ENCODE peak calls at places on chromosomes 3 and 15, in seven cellular contexts. G is GM23338, F is RWPE1, X is lower lobe of right lung, Y is sigmoid colon, I is WERI-Rb-1, R is OCI-LY7. Z is an unnamed sample.
A peak's percentile ranks its signal among the peaks of the same experiment; 100 is the strongest.

GRCh38 chr3:37922721-37923575 is 61.3 kb downstream of the CTDSPL start:
- DNase-seq in G (no peak), F (no peak), X (no peak), Y (no peak), I (no peak), R (no peak), Z (no peak)

GRCh38 chr3:123559040-123559861 is 25.6 kb downstream of the HACD2 start:
- DNase-seq in G (peak; percentile 87), F (peak; percentile 62), X (no peak), Y (no peak), I (peak; percentile 12), R (peak; percentile 66), Z (no peak)

GRCh38 chr3:196641278-196642058 is 2.0 kb downstream of the NRROS start:
- DNase-seq in G (no peak), F (no peak), X (no peak), Y (no peak), I (no peak), R (no peak), Z (no peak)

GRCh38 chr15:52143862-52144261 is 31.3 kb upstream of the BCL2L10 start:
- DNase-seq in G (peak; percentile 22), F (peak; percentile 74), X (no peak), Y (no peak), I (no peak), R (no peak), Z (no peak)

GRCh38 chr15:57751177-57751800 is 44.8 kb downstream of the POLR2M start:
- DNase-seq in G (peak; percentile 66), F (peak; percentile 47), X (no peak), Y (no peak), I (no peak), R (peak; percentile 4), Z (no peak)

GRCh38 chr3:189458536-189458935 is 172.7 kb upstream of the TP63 start:
- DNase-seq in G (no peak), F (peak; percentile 9), X (no peak), Y (no peak), I (no peak), R (no peak), Z (no peak)

GRCh38 chr3:54888162-54888561 is 39.7 kb downstream of the LRTM1 start:
- DNase-seq in G (no peak), F (no peak), X (no peak), Y (no peak), I (no peak), R (no peak), Z (no peak)

GRCh38 chr15:56361978-56362377 is 3.2 kb upstream of the TEX9 start:
- DNase-seq in G (no peak), F (no peak), X (no peak), Y (no peak), I (no peak), R (no peak), Z (no peak)

GRCh38 chr3:72595927-72596610 is 252.2 kb downstream of the SHQ1 start:
- DNase-seq in G (no peak), F (no peak), X (no peak), Y (no peak), I (no peak), R (no peak), Z (no peak)

GRCh38 chr3:40800343-40800742 is 275.6 kb downstream of the ZNF621 start:
- DNase-seq in G (peak; percentile 21), F (peak; percentile 65), X (no peak), Y (peak; percentile 66), I (no peak), R (no peak), Z (no peak)

GRCh38 chr3:126606021-126606420 is 47.3 kb upstream of the C3orf22 start:
- DNase-seq in G (no peak), F (no peak), X (no peak), Y (no peak), I (no peak), R (no peak), Z (no peak)

GRCh38 chr15:93241696-93242585 is 152.9 kb upstream of the RGMA start:
- DNase-seq in G (peak; percentile 83), F (no peak), X (no peak), Y (no peak), I (no peak), R (no peak), Z (no peak)

GRCh38 chr3:160129459-160130061 is 95.7 kb upstream of the C3orf80 start:
- DNase-seq in G (no peak), F (peak; percentile 75), X (no peak), Y (no peak), I (no peak), R (no peak), Z (no peak)

GRCh38 chr3:72155391-72156064 is 370.6 kb upstream of the PROK2 start:
- DNase-seq in G (no peak), F (peak; percentile 26), X (no peak), Y (peak; percentile 85), I (no peak), R (no peak), Z (no peak)

GRCh38 chr3:122682016-122682374 is 1.4 kb downstream of the PARP14 start:
- DNase-seq in G (no peak), F (no peak), X (no peak), Y (no peak), I (no peak), R (no peak), Z (no peak)

GRCh38 chr3:42120866-42121265 is 29.7 kb downstream of the TRAK1 start:
- DNase-seq in G (peak; percentile 30), F (no peak), X (no peak), Y (no peak), I (no peak), R (no peak), Z (no peak)

GRCh38 chr3:42116466-42116865 is 25.3 kb downstream of the TRAK1 start:
- DNase-seq in G (no peak), F (no peak), X (no peak), Y (no peak), I (no peak), R (no peak), Z (no peak)

GRCh38 chr3:42117175-42118008 is 26.2 kb downstream of the TRAK1 start:
- DNase-seq in G (peak; percentile 79), F (no peak), X (peak; percentile 69), Y (no peak), I (peak; percentile 20), R (peak; percentile 35), Z (no peak)

GRCh38 chr3:42119558-42120355 is 28.6 kb downstream of the TRAK1 start:
- DNase-seq in G (no peak), F (no peak), X (no peak), Y (no peak), I (no peak), R (no peak), Z (no peak)

GRCh38 chr3:42118762-42119361 is 27.7 kb downstream of the TRAK1 start:
- DNase-seq in G (peak; percentile 80), F (peak; percentile 57), X (no peak), Y (no peak), I (peak; percentile 65), R (peak; percentile 83), Z (no peak)
- TF ChIP-seq CTCF in G (peak; percentile 96), F (no peak), X (peak; percentile 41), Y (no peak), I (peak; percentile 78), R (peak; percentile 89), Z (no peak)

GRCh38 chr3:14548321-14548729 is 8.2 kb upstream of the GRIP2 start:
- DNase-seq in G (peak; percentile 83), F (peak; percentile 31), X (peak; percentile 64), Y (peak; percentile 74), I (peak; percentile 88), R (peak; percentile 61), Z (no peak)
- TF ChIP-seq CTCF in G (peak; percentile 96), F (peak; percentile 35), X (peak; percentile 65), Y (no peak), I (peak; percentile 97), R (peak; percentile 80), Z (peak; percentile 42)

GRCh38 chr15:89754361-89755154 is 3.5 kb upstream of the MESP1 start:
- DNase-seq in G (no peak), F (no peak), X (no peak), Y (no peak), I (no peak), R (no peak), Z (no peak)
- TF ChIP-seq CTCF in G (no peak), F (no peak), X (no peak), Y (no peak), I (no peak), R (no peak), Z (no peak)

GRCh38 chr15:85543741-85544155 is 163.3 kb downstream of the AKAP13 start:
- DNase-seq in G (peak; percentile 76), F (no peak), X (peak; percentile 90), Y (peak; percentile 88), I (peak; percentile 31), R (no peak), Z (no peak)
- TF ChIP-seq CTCF in G (peak; percentile 19), F (no peak), X (peak; percentile 32), Y (peak; percentile 21), I (no peak), R (no peak), Z (no peak)

GRCh38 chr15:82047493-82048446 is 2.0 kb upstream of the MEX3B start:
- DNase-seq in G (peak; percentile 84), F (peak; percentile 9), X (no peak), Y (no peak), I (no peak), R (no peak), Z (no peak)
- TF ChIP-seq CTCF in G (no peak), F (peak; percentile 44), X (no peak), Y (no peak), I (no peak), R (peak; percentile 16), Z (peak; percentile 0)

GRCh38 chr15:37981781-37982180 is 47.3 kb downstream of the TMCO5A start:
- DNase-seq in G (peak; percentile 33), F (peak; percentile 14), X (no peak), Y (no peak), I (peak; percentile 14), R (peak; percentile 39), Z (no peak)
- TF ChIP-seq CTCF in G (peak; percentile 43), F (peak; percentile 64), X (peak; percentile 25), Y (no peak), I (peak; percentile 50), R (peak; percentile 70), Z (no peak)

GRCh38 chr15:29693225-29693624 is 129.0 kb downstream of the TJP1 start:
- DNase-seq in G (no peak), F (no peak), X (no peak), Y (no peak), I (no peak), R (no peak), Z (no peak)

GRCh38 chr15:29698030-29698701 is 124.1 kb downstream of the TJP1 start:
- DNase-seq in G (no peak), F (peak; percentile 69), X (no peak), Y (no peak), I (peak; percentile 93), R (no peak), Z (no peak)

GRCh38 chr15:29692527-29692926 is 129.7 kb downstream of the TJP1 start:
- DNase-seq in G (peak; percentile 38), F (no peak), X (no peak), Y (no peak), I (no peak), R (no peak), Z (no peak)

GRCh38 chr15:29696950-29697738 is 125.1 kb downstream of the TJP1 start:
- DNase-seq in G (peak; percentile 29), F (no peak), X (no peak), Y (no peak), I (no peak), R (no peak), Z (no peak)

GRCh38 chr15:29695486-29696167 is 126.6 kb downstream of the TJP1 start:
- DNase-seq in G (peak; percentile 48), F (no peak), X (no peak), Y (no peak), I (peak; percentile 66), R (peak; percentile 44), Z (no peak)
- TF ChIP-seq CTCF in G (peak; percentile 77), F (no peak), X (no peak), Y (no peak), I (peak; percentile 46), R (peak; percentile 69), Z (no peak)

Z was measured in mesothelial cell of epicardium.